ENCODE peak calls at places on chromosomes 16 and 17, in seven cellular contexts. O, U, G, C, L, S and F are unnamed samples.

GRCh38 chr17:602436-602835 is 112.2 kb downstream of the VPS53 start:
- DNase-seq in O (no peak), U (no peak), G (no peak), C (no peak), L (no peak), S (no peak), F (no peak)

GRCh38 chr17:78355045-78355641 is 4.7 kb downstream of the SOCS3 start:
- DNase-seq in O (no peak), U (no peak), G (no peak), C (no peak), L (no peak), S (no peak), F (no peak)

GRCh38 chr16:26816266-26816665 is 250.5 kb upstream of the C16orf82 start:
- DNase-seq in O (no peak), U (no peak), G (no peak), C (no peak), L (peak; percentile 14), S (no peak), F (no peak)

GRCh38 chr16:86664518-86665318 is 86.4 kb downstream of the FOXL1 start:
- DNase-seq in O (no peak), U (peak; percentile 96), G (no peak), C (peak; percentile 96), L (peak; percentile 83), S (peak; percentile 83), F (no peak)

GRCh38 chr17:16464641-16465312 is 27.2 kb downstream of the LRRC75A start:
- DNase-seq in O (no peak), U (peak; percentile 83), G (no peak), C (no peak), L (no peak), S (no peak), F (no peak)

GRCh38 chr17:81910840-81911276 is 341 bp downstream of the PCYT2 start:
- DNase-seq in O (no peak), U (no peak), G (no peak), C (peak; percentile 15), L (no peak), S (peak; percentile 45), F (no peak)

GRCh38 chr17:76534831-76535732 is 2.4 kb downstream of the CYGB start:
- DNase-seq in O (no peak), U (no peak), G (no peak), C (no peak), L (no peak), S (no peak), F (no peak)

GRCh38 chr17:79691931-79692330 is 38.8 kb upstream of the ENPP7 start:
- DNase-seq in O (no peak), U (no peak), G (no peak), C (no peak), L (peak; percentile 30), S (no peak), F (no peak)

GRCh38 chr17:7626307-7626706 is 1.3 kb downstream of the SAT2 start:
- DNase-seq in O (no peak), U (no peak), G (no peak), C (no peak), L (no peak), S (no peak), F (no peak)

GRCh38 chr17:76447931-76448652 is 4.9 kb downstream of the UBE2O start:
- DNase-seq in O (no peak), U (no peak), G (no peak), C (no peak), L (no peak), S (no peak), F (no peak)

GRCh38 chr17:4520881-4521600 is 22.4 kb downstream of the SPNS2 start:
- DNase-seq in O (no peak), U (no peak), G (no peak), C (no peak), L (no peak), S (peak; percentile 48), F (no peak)

GRCh38 chr17:49193513-49194296 is 16.7 kb downstream of the GNGT2 start:
- DNase-seq in O (peak; percentile 43), U (no peak), G (peak; percentile 52), C (peak; percentile 99), L (peak; percentile 54), S (peak; percentile 71), F (peak; percentile 34)

GRCh38 chr17:43906951-43907424 is 348 bp downstream of the MPP2 start:
- DNase-seq in O (no peak), U (no peak), G (peak; percentile 40), C (no peak), L (no peak), S (no peak), F (no peak)

GRCh38 chr16:11224096-11224893 is 31.7 kb downstream of the SOCS1 start:
- DNase-seq in O (no peak), U (peak; percentile 83), G (no peak), C (no peak), L (peak; percentile 32), S (no peak), F (no peak)

GRCh38 chr17:21268596-21269188 is 15.5 kb upstream of the NATD1 start:
- DNase-seq in O (no peak), U (no peak), G (no peak), C (no peak), L (no peak), S (no peak), F (no peak)

GRCh38 chr16:70250748-70251650 is 741 bp downstream of the EXOSC6 start:
- DNase-seq in O (no peak), U (peak; percentile 43), G (peak; percentile 45), C (peak; percentile 58), L (peak; percentile 56), S (peak; percentile 50), F (no peak)

GRCh38 chr17:2405247-2405926 is 4.5 kb upstream of the MNT start:
- DNase-seq in O (no peak), U (no peak), G (no peak), C (peak; percentile 71), L (peak; percentile 69), S (peak; percentile 85), F (no peak)

GRCh38 chr16:82945420-82946096 is 318.8 kb downstream of the CDH13 start:
- DNase-seq in O (no peak), U (peak; percentile 34), G (no peak), C (no peak), L (no peak), S (no peak), F (no peak)

GRCh38 chr16:17945080-17945601 is 391.4 kb downstream of the NPIPA8 start:
- DNase-seq in O (no peak), U (no peak), G (no peak), C (no peak), L (no peak), S (no peak), F (no peak)

GRCh38 chr17:13635951-13636350 is 34.2 kb upstream of the HS3ST3A1 start:
- DNase-seq in O (no peak), U (no peak), G (no peak), C (no peak), L (no peak), S (no peak), F (no peak)

GRCh38 chr16:79286646-79287423 is 313.7 kb downstream of the MAF start:
- DNase-seq in O (peak; percentile 83), U (peak; percentile 61), G (no peak), C (no peak), L (no peak), S (no peak), F (peak; percentile 95)

GRCh38 chr17:67994827-67995567 is 1.3 kb downstream of the C17orf58 start:
- DNase-seq in O (no peak), U (peak; percentile 43), G (peak; percentile 4), C (peak; percentile 78), L (peak; percentile 83), S (peak; percentile 75), F (no peak)

GRCh38 chr17:79951361-79952264 is 84.1 kb downstream of the TBC1D16 start:
- DNase-seq in O (peak; percentile 54), U (peak; percentile 58), G (no peak), C (no peak), L (peak; percentile 88), S (peak; percentile 57), F (no peak)

GRCh38 chr17:78997881-78998280 is 11.7 kb downstream of the CANT1 start:
- DNase-seq in O (no peak), U (no peak), G (no peak), C (no peak), L (no peak), S (no peak), F (no peak)

GRCh38 chr17:78935419-78936323 is 10.5 kb upstream of the TIMP2 start:
- DNase-seq in O (no peak), U (no peak), G (no peak), C (peak; percentile 67), L (peak; percentile 91), S (peak; percentile 97), F (no peak)

GRCh38 chr16:50584033-50584722 is 36.0 kb downstream of the NKD1 start:
- DNase-seq in O (no peak), U (no peak), G (no peak), C (no peak), L (no peak), S (no peak), F (no peak)

GRCh38 chr17:67558740-67559380 is 158.9 kb upstream of the NOL11 start:
- DNase-seq in O (no peak), U (no peak), G (no peak), C (no peak), L (peak; percentile 35), S (peak; percentile 13), F (no peak)

GRCh38 chr16:12089492-12090161 is 113.1 kb downstream of the SNX29 start:
- DNase-seq in O (no peak), U (peak; percentile 84), G (no peak), C (no peak), L (peak; percentile 60), S (no peak), F (no peak)